ENCODE peak calls at places on chromosomes 7 and 10, in nine cellular contexts. One of them, this sample, is unnamed.

GRCh38 chr7:1159933-1160664 is at the start of gene ZFAND2A:
- DNase-seq in HepG2: peak; percentile 92
- DNase-seq in sigmoid colon: peak; percentile 99
- DNase-seq in transverse colon: peak; percentile 99
- DNase-seq in K562: peak; percentile 99
- DNase-seq in SK-N-SH: peak; percentile 100
- DNase-seq in ovary: peak; percentile 99
- DNase-seq in stomach: peak; percentile 99
- DNase-seq in A549: peak; percentile 98
- DNase-seq in this sample: peak; percentile 97

GRCh38 chr7:102431617-102432298 is 1.6 kb upstream of the ORAI2 start:
- DNase-seq in sigmoid colon: no peak
- DNase-seq in transverse colon: peak; percentile 66
- DNase-seq in SK-N-SH: no peak
- DNase-seq in K562: no peak
- DNase-seq in HepG2: peak; percentile 29
- DNase-seq in stomach: no peak
- DNase-seq in ovary: no peak
- DNase-seq in A549: no peak
- DNase-seq in this sample: no peak

GRCh38 chr10:12793106-12793505 is 208.4 kb downstream of the CCDC3 start:
- DNase-seq in sigmoid colon: no peak
- DNase-seq in transverse colon: no peak
- DNase-seq in A549: no peak
- DNase-seq in ovary: no peak
- DNase-seq in K562: no peak
- DNase-seq in stomach: no peak
- DNase-seq in SK-N-SH: no peak
- DNase-seq in HepG2: peak; percentile 38
- DNase-seq in this sample: no peak

GRCh38 chr10:12803781-12804180 is 197.7 kb downstream of the CCDC3 start:
- DNase-seq in HepG2: no peak
- DNase-seq in K562: no peak
- DNase-seq in A549: no peak
- DNase-seq in stomach: no peak
- DNase-seq in sigmoid colon: no peak
- DNase-seq in transverse colon: no peak
- DNase-seq in SK-N-SH: no peak
- DNase-seq in ovary: no peak
- DNase-seq in this sample: no peak

GRCh38 chr10:36759111-36759805 is 366.1 kb upstream of the ANKRD30A start:
- DNase-seq in SK-N-SH: no peak
- DNase-seq in transverse colon: no peak
- DNase-seq in ovary: peak; percentile 44
- DNase-seq in K562: no peak
- DNase-seq in A549: peak; percentile 5
- DNase-seq in HepG2: no peak
- DNase-seq in stomach: no peak
- DNase-seq in sigmoid colon: no peak
- DNase-seq in this sample: no peak

GRCh38 chr7:95596183-95597135 is at the start of gene PDK4:
- DNase-seq in sigmoid colon: peak; percentile 99
- DNase-seq in A549: peak; percentile 60
- DNase-seq in HepG2: no peak
- DNase-seq in stomach: peak; percentile 98
- DNase-seq in transverse colon: peak; percentile 96
- DNase-seq in K562: peak; percentile 12
- DNase-seq in ovary: peak; percentile 94
- DNase-seq in SK-N-SH: peak; percentile 70
- DNase-seq in this sample: peak; percentile 99

GRCh38 chr7:106282374-106282773 is 2.4 kb downstream of the NAMPT start:
- DNase-seq in transverse colon: no peak
- DNase-seq in HepG2: peak; percentile 20
- DNase-seq in sigmoid colon: no peak
- DNase-seq in ovary: no peak
- DNase-seq in A549: no peak
- DNase-seq in K562: peak; percentile 34
- DNase-seq in stomach: no peak
- DNase-seq in SK-N-SH: no peak
- DNase-seq in this sample: no peak

GRCh38 chr10:91887075-91887899 is 22.0 kb downstream of the FGFBP3 start:
- DNase-seq in SK-N-SH: peak; percentile 84
- DNase-seq in stomach: no peak
- DNase-seq in sigmoid colon: peak; percentile 66
- DNase-seq in K562: no peak
- DNase-seq in HepG2: peak; percentile 58
- DNase-seq in ovary: peak; percentile 70
- DNase-seq in A549: peak; percentile 57
- DNase-seq in transverse colon: peak; percentile 15
- DNase-seq in this sample: no peak

GRCh38 chr7:1843271-1843861 is 173.3 kb downstream of the ELFN1 start:
- DNase-seq in SK-N-SH: no peak
- DNase-seq in K562: no peak
- DNase-seq in sigmoid colon: peak; percentile 55
- DNase-seq in stomach: no peak
- DNase-seq in HepG2: no peak
- DNase-seq in ovary: peak; percentile 21
- DNase-seq in transverse colon: no peak
- DNase-seq in A549: no peak
- DNase-seq in this sample: no peak

GRCh38 chr7:112422842-112423496 is 27.3 kb upstream of the IFRD1 start:
- DNase-seq in K562: peak; percentile 91
- DNase-seq in stomach: peak; percentile 90
- DNase-seq in SK-N-SH: no peak
- DNase-seq in sigmoid colon: peak; percentile 78
- DNase-seq in ovary: peak; percentile 77
- DNase-seq in transverse colon: peak; percentile 55
- DNase-seq in HepG2: peak; percentile 89
- DNase-seq in A549: peak; percentile 59
- DNase-seq in this sample: peak; percentile 56

GRCh38 chr7:32643194-32643593 is 147.9 kb downstream of the AVL9 start:
- DNase-seq in K562: no peak
- DNase-seq in SK-N-SH: no peak
- DNase-seq in sigmoid colon: no peak
- DNase-seq in A549: no peak
- DNase-seq in transverse colon: no peak
- DNase-seq in stomach: no peak
- DNase-seq in HepG2: no peak
- DNase-seq in ovary: no peak
- DNase-seq in this sample: no peak

GRCh38 chr7:29063872-29064271 is 82.5 kb downstream of the CPVL start:
- DNase-seq in K562: no peak
- DNase-seq in stomach: no peak
- DNase-seq in ovary: no peak
- DNase-seq in HepG2: no peak
- DNase-seq in A549: no peak
- DNase-seq in sigmoid colon: no peak
- DNase-seq in transverse colon: no peak
- DNase-seq in SK-N-SH: no peak
- DNase-seq in this sample: no peak

GRCh38 chr7:140017034-140017433 is 45.7 kb downstream of the PARP12 start:
- DNase-seq in ovary: no peak
- DNase-seq in sigmoid colon: no peak
- DNase-seq in K562: no peak
- DNase-seq in stomach: no peak
- DNase-seq in transverse colon: no peak
- DNase-seq in SK-N-SH: no peak
- DNase-seq in HepG2: no peak
- DNase-seq in A549: no peak
- DNase-seq in this sample: no peak

GRCh38 chr7:75985518-75986146 is 8.8 kb downstream of the TMEM120A start:
- DNase-seq in HepG2: no peak
- DNase-seq in stomach: no peak
- DNase-seq in ovary: peak; percentile 87
- DNase-seq in SK-N-SH: peak; percentile 43
- DNase-seq in sigmoid colon: no peak
- DNase-seq in K562: no peak
- DNase-seq in transverse colon: no peak
- DNase-seq in A549: no peak
- DNase-seq in this sample: no peak

GRCh38 chr10:128722947-128723346 is 596.7 kb upstream of the MKI67 start:
- DNase-seq in ovary: no peak
- DNase-seq in sigmoid colon: no peak
- DNase-seq in K562: no peak
- DNase-seq in SK-N-SH: no peak
- DNase-seq in A549: no peak
- DNase-seq in transverse colon: no peak
- DNase-seq in stomach: no peak
- DNase-seq in HepG2: no peak
- DNase-seq in this sample: no peak

GRCh38 chr7:87505557-87506242 is 30.2 kb upstream of the ABCB4 start:
- DNase-seq in sigmoid colon: no peak
- DNase-seq in ovary: no peak
- DNase-seq in K562: no peak
- DNase-seq in transverse colon: no peak
- DNase-seq in stomach: no peak
- DNase-seq in A549: no peak
- DNase-seq in SK-N-SH: no peak
- DNase-seq in HepG2: no peak
- DNase-seq in this sample: no peak

GRCh38 chr10:74328388-74328787 is 177.4 kb downstream of the ADK start:
- DNase-seq in SK-N-SH: no peak
- DNase-seq in transverse colon: no peak
- DNase-seq in ovary: no peak
- DNase-seq in stomach: no peak
- DNase-seq in K562: peak; percentile 19
- DNase-seq in HepG2: no peak
- DNase-seq in sigmoid colon: no peak
- DNase-seq in A549: no peak
- DNase-seq in this sample: no peak

GRCh38 chr7:31875424-31875823 is 188.4 kb downstream of the PPP1R17 start:
- DNase-seq in A549: no peak
- DNase-seq in K562: no peak
- DNase-seq in stomach: no peak
- DNase-seq in transverse colon: no peak
- DNase-seq in SK-N-SH: no peak
- DNase-seq in ovary: no peak
- DNase-seq in HepG2: no peak
- DNase-seq in sigmoid colon: no peak
- DNase-seq in this sample: no peak

GRCh38 chr7:104973909-104974415 is 40.0 kb upstream of the KMT2E start:
- DNase-seq in HepG2: no peak
- DNase-seq in K562: no peak
- DNase-seq in SK-N-SH: no peak
- DNase-seq in sigmoid colon: no peak
- DNase-seq in stomach: no peak
- DNase-seq in A549: no peak
- DNase-seq in transverse colon: no peak
- DNase-seq in ovary: no peak
- DNase-seq in this sample: no peak

GRCh38 chr10:47288236-47288635 is 11.8 kb upstream of the GDF10 start:
- DNase-seq in ovary: no peak
- DNase-seq in stomach: no peak
- DNase-seq in SK-N-SH: no peak
- DNase-seq in K562: no peak
- DNase-seq in HepG2: no peak
- DNase-seq in sigmoid colon: peak; percentile 27
- DNase-seq in transverse colon: no peak
- DNase-seq in A549: no peak
- DNase-seq in this sample: no peak

GRCh38 chr10:88507380-88507779 is 75.7 kb downstream of the RNLS start:
- DNase-seq in A549: no peak
- DNase-seq in stomach: no peak
- DNase-seq in K562: no peak
- DNase-seq in transverse colon: no peak
- DNase-seq in SK-N-SH: no peak
- DNase-seq in ovary: no peak
- DNase-seq in HepG2: no peak
- DNase-seq in sigmoid colon: no peak
- DNase-seq in this sample: no peak

GRCh38 chr7:12210179-12211053 is 678 bp upstream of the TMEM106B start:
- DNase-seq in stomach: peak; percentile 39
- DNase-seq in ovary: no peak
- DNase-seq in sigmoid colon: no peak
- DNase-seq in transverse colon: peak; percentile 57
- DNase-seq in K562: no peak
- DNase-seq in A549: peak; percentile 31
- DNase-seq in SK-N-SH: peak; percentile 16
- DNase-seq in HepG2: peak; percentile 0
- DNase-seq in this sample: no peak
- TF ChIP-seq EP300 in stomach: no peak
- TF ChIP-seq EP300 in ovary: no peak
- TF ChIP-seq EP300 in sigmoid colon: no peak
- TF ChIP-seq EP300 in transverse colon: no peak
- TF ChIP-seq EP300 in K562: no peak
- TF ChIP-seq EP300 in A549: no peak
- TF ChIP-seq EP300 in SK-N-SH: no peak
- TF ChIP-seq EP300 in HepG2: no peak
- TF ChIP-seq EP300 in this sample: no peak

GRCh38 chr7:77895905-77896304 is 97.3 kb downstream of the PHTF2 start:
- DNase-seq in stomach: no peak
- DNase-seq in sigmoid colon: no peak
- DNase-seq in SK-N-SH: no peak
- DNase-seq in K562: no peak
- DNase-seq in HepG2: no peak
- DNase-seq in A549: no peak
- DNase-seq in ovary: no peak
- DNase-seq in transverse colon: no peak
- DNase-seq in this sample: no peak
- TF ChIP-seq EP300 in stomach: no peak
- TF ChIP-seq EP300 in sigmoid colon: no peak
- TF ChIP-seq EP300 in SK-N-SH: no peak
- TF ChIP-seq EP300 in K562: no peak
- TF ChIP-seq EP300 in HepG2: no peak
- TF ChIP-seq EP300 in A549: no peak
- TF ChIP-seq EP300 in ovary: no peak
- TF ChIP-seq EP300 in transverse colon: no peak
- TF ChIP-seq EP300 in this sample: no peak

GRCh38 chr10:45313264-45313873 is 2.0 kb downstream of the OR13A1 start:
- DNase-seq in HepG2: no peak
- DNase-seq in SK-N-SH: no peak
- DNase-seq in transverse colon: no peak
- DNase-seq in ovary: no peak
- DNase-seq in A549: no peak
- DNase-seq in K562: no peak
- DNase-seq in sigmoid colon: no peak
- DNase-seq in stomach: no peak
- DNase-seq in this sample: no peak

DNA sequence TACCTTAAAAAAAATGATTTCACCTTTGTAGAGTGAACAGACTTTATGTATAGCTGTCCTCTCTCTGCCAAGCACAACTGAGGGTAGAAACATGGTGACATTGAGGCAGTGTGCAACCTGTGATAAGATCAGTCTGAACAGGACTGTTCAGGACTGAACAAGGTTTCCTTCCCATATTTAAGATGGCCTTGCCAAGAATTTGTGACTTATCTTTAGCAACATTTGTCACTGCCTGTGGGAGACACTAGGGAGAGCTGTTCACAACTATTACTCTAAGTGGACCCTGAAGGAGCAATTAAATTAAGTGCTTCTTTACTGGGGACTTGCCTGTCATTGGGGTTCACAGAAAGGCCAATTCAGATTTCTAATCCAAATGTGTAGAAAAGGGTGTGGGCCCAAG is 6.7 kb downstream of the OR13A1 start:
- DNase-seq in HepG2: no peak
- DNase-seq in stomach: no peak
- DNase-seq in transverse colon: no peak
- DNase-seq in K562: peak; percentile 70
- DNase-seq in A549: no peak
- DNase-seq in SK-N-SH: no peak
- DNase-seq in ovary: no peak
- DNase-seq in sigmoid colon: no peak
- DNase-seq in this sample: no peak
- TF ChIP-seq EP300 in HepG2: no peak
- TF ChIP-seq EP300 in stomach: no peak
- TF ChIP-seq EP300 in transverse colon: no peak
- TF ChIP-seq EP300 in K562: no peak
- TF ChIP-seq EP300 in A549: no peak
- TF ChIP-seq EP300 in SK-N-SH: no peak
- TF ChIP-seq EP300 in ovary: no peak
- TF ChIP-seq EP300 in sigmoid colon: no peak
- TF ChIP-seq EP300 in this sample: no peak

GRCh38 chr10:94344522-94345122 is 18.1 kb downstream of the NOC3L start:
- DNase-seq in SK-N-SH: no peak
- DNase-seq in HepG2: no peak
- DNase-seq in K562: no peak
- DNase-seq in stomach: no peak
- DNase-seq in ovary: no peak
- DNase-seq in A549: no peak
- DNase-seq in sigmoid colon: no peak
- DNase-seq in transverse colon: no peak
- DNase-seq in this sample: no peak
- TF ChIP-seq EP300 in SK-N-SH: no peak
- TF ChIP-seq EP300 in HepG2: no peak
- TF ChIP-seq EP300 in K562: no peak
- TF ChIP-seq EP300 in stomach: no peak
- TF ChIP-seq EP300 in ovary: no peak
- TF ChIP-seq EP300 in A549: no peak
- TF ChIP-seq EP300 in sigmoid colon: no peak
- TF ChIP-seq EP300 in transverse colon: no peak
- TF ChIP-seq EP300 in this sample: no peak